ENCODE peak calls at places on chromosomes 3 and 15, in eight cellular contexts. K is GM12891, J is PC-3, Q is GM23248, G is NCI-H2081, N is RPMI8226, H is EH, L is iris pigment epithelial cell. M is an unnamed sample.

GRCh38 chr3:144864646-144865045 is 893.0 kb downstream of the DIPK2A start:
- DNase-seq in K (no peak), J (no peak), Q (no peak), G (no peak), N (no peak), H (no peak), L (no peak), M (no peak)

GRCh38 chr15:70566047-70566835 is 197.1 kb downstream of the UACA start:
- DNase-seq in K (no peak), J (no peak), Q (no peak), G (no peak), N (no peak), H (no peak), L (peak), M (no peak)

GRCh38 chr3:99475229-99475628 is 163.2 kb upstream of the COL8A1 start:
- DNase-seq in K (no peak), J (no peak), Q (peak), G (no peak), N (no peak), H (peak), L (peak), M (no peak)

GRCh38 chr15:77496710-77497107 is 76.0 kb downstream of the HMG20A start:
- DNase-seq in K (peak), J (peak), Q (peak), G (peak), N (peak), H (peak), L (peak), M (peak)

GRCh38 chr3:157369712-157370447 is 66.8 kb upstream of the PTX3 start:
- DNase-seq in K (no peak), J (no peak), Q (no peak), G (peak), N (no peak), H (no peak), L (no peak), M (no peak)

GRCh38 chr3:8464668-8465067 is 37.0 kb upstream of the LMCD1 start:
- DNase-seq in K (no peak), J (no peak), Q (no peak), G (no peak), N (no peak), H (peak), L (no peak), M (no peak)

GRCh38 chr3:187913617-187914033 is 168.4 kb upstream of the BCL6 start:
- DNase-seq in K (no peak), J (peak), Q (peak), G (peak), N (no peak), H (peak), L (peak), M (no peak)

GRCh38 chr3:132803889-132804288 is 81.7 kb upstream of the NPHP3 start:
- DNase-seq in K (no peak), J (no peak), Q (no peak), G (no peak), N (no peak), H (peak), L (no peak), M (no peak)

GRCh38 chr3:77038928-77039605 is 832 bp upstream of the ROBO2 start:
- DNase-seq in K (no peak), J (no peak), Q (peak), G (peak), N (no peak), H (peak), L (peak), M (no peak)

GRCh38 chr15:40960926-40961325 is 7.7 kb downstream of the CHAC1 start:
- DNase-seq in K (no peak), J (peak), Q (no peak), G (no peak), N (no peak), H (no peak), L (no peak), M (no peak)

GRCh38 chr3:43153189-43154083 is 47.6 kb upstream of the POMGNT2 start:
- DNase-seq in K (no peak), J (no peak), Q (peak), G (no peak), N (no peak), H (peak), L (peak), M (no peak)

GRCh38 chr15:77991029-77991406 is 86.5 kb downstream of the TBC1D2B start:
- DNase-seq in K (no peak), J (no peak), Q (no peak), G (no peak), N (no peak), H (no peak), L (no peak), M (no peak)

GRCh38 chr15:28106294-28107110 is 7.4 kb upstream of the OCA2 start:
- DNase-seq in K (peak), J (no peak), Q (peak), G (no peak), N (no peak), H (peak), L (no peak), M (peak)

GRCh38 chr3:9409981-9410849 is 12.8 kb downstream of the SETD5 start:
- DNase-seq in K (no peak), J (no peak), Q (no peak), G (no peak), N (no peak), H (no peak), L (no peak), M (no peak)